ENCODE peak calls at places on chromosome 10, in five cellular contexts. One of them, this sample, is unnamed.

GRCh38 chr10:122461729-122462532 is 578 bp downstream of the HTRA1 start:
- DNase-seq in MM.1S: no peak
- DNase-seq in IMR-90: no peak
- DNase-seq in H9: no peak
- DNase-seq in K562: no peak
- DNase-seq in this sample: peak; percentile 44

GRCh38 chr10:1410469-1411395 is 326.6 kb downstream of the ADARB2 start:
- DNase-seq in MM.1S: no peak
- DNase-seq in IMR-90: no peak
- DNase-seq in H9: no peak
- DNase-seq in K562: no peak
- DNase-seq in this sample: no peak

GRCh38 chr10:69965086-69965485 is 87.6 kb upstream of the MACROH2A2 start:
- DNase-seq in MM.1S: no peak
- DNase-seq in IMR-90: no peak
- DNase-seq in H9: no peak
- DNase-seq in K562: no peak
- DNase-seq in this sample: no peak

GRCh38 chr10:42690449-42691360 is 52.3 kb upstream of the ZNF33B start:
- DNase-seq in MM.1S: no peak
- DNase-seq in IMR-90: no peak
- DNase-seq in H9: peak; percentile 80
- DNase-seq in K562: peak; percentile 16
- DNase-seq in this sample: no peak

GRCh38 chr10:121911421-121911697 is 16.5 kb downstream of the ATE1 start:
- DNase-seq in MM.1S: no peak
- DNase-seq in IMR-90: no peak
- DNase-seq in H9: no peak
- DNase-seq in K562: no peak
- DNase-seq in this sample: no peak

GRCh38 chr10:99529483-99530107 is 3.1 kb upstream of the NKX2-3 start:
- DNase-seq in MM.1S: no peak
- DNase-seq in IMR-90: no peak
- DNase-seq in H9: no peak
- DNase-seq in K562: no peak
- DNase-seq in this sample: no peak

GRCh38 chr10:33248638-33249037 is 85.8 kb downstream of the NRP1 start:
- DNase-seq in MM.1S: peak; percentile 79
- DNase-seq in IMR-90: peak; percentile 95
- DNase-seq in H9: no peak
- DNase-seq in K562: no peak
- DNase-seq in this sample: peak; percentile 93

GRCh38 chr10:3782099-3782455 is 2.9 kb downstream of the KLF6 start:
- DNase-seq in MM.1S: no peak
- DNase-seq in IMR-90: no peak
- DNase-seq in H9: no peak
- DNase-seq in K562: no peak
- DNase-seq in this sample: no peak

GRCh38 chr10:127150136-127150535 is 46.3 kb downstream of the INSYN2A start:
- DNase-seq in MM.1S: no peak
- DNase-seq in IMR-90: peak; percentile 75
- DNase-seq in H9: no peak
- DNase-seq in K562: no peak
- DNase-seq in this sample: peak; percentile 43

GRCh38 chr10:11761431-11761830 is 19.2 kb downstream of the ECHDC3 start:
- DNase-seq in MM.1S: no peak
- DNase-seq in IMR-90: no peak
- DNase-seq in H9: no peak
- DNase-seq in K562: no peak
- DNase-seq in this sample: no peak

DNA sequence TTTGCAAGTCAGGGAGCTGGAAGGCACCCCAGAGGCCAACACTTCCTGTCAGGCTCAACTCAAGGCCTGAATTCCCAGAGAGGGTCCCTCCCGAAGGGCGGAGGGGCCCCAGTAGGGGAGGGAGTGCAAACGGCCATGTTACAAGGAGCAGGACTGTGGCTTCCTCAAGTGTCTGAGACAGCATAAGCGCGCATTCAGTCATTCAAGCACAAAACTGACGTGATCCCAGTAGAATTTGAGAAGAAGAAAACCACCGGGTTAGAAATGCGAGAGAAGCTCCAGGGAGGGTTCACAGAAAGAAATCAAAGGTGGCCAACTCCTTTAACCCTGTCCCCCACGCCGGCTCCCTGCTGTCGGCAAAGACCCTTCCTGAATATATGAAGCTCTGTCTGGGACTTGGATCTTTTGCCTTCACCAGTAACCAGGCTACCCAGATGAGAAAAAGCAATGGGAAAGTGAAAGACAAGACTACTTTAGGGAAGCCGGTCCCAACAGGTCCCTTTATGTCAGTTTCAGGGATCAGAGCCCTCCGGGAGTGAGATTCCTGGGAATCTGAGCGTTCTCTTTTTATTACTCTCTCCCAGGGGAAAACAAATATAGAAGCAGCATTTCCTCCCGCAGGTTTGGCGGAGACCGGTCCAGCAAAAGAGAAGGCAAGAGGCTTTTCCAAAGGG is 1.3 kb downstream of the AFAP1L2 start:
- DNase-seq in MM.1S: no peak
- DNase-seq in IMR-90: no peak
- DNase-seq in H9: no peak
- DNase-seq in K562: no peak
- DNase-seq in this sample: peak; percentile 56
- H3K4me2 ChIP-seq in MM.1S: peak overlapping the region; percentile 31
- H3K4me2 ChIP-seq in IMR-90: no peak overlapping the region
- H3K4me2 ChIP-seq in H9: peak overlapping the region; percentile 78
- H3K4me2 ChIP-seq in K562: no peak overlapping the region
- H3K4me2 ChIP-seq in this sample: peak overlapping the region; percentile 80

DNA sequence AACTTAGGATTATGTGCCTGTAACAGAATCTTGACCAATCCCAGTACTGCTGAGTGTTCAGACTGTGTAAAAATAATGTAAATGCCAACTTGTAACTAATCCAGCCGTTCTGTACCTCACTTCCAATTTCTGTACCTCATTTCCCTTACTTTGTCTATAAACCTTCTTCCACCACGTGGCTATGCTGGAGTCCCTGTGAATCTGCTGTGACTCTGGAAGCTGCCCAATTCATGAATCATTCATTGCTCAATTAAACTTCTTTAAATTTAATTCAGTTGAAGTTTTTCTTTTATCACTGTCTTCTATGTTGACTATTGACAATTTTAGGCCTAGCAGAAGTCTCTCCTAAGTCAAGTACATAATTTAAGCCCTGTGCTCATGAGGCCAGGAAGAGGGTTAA is 215.3 kb upstream of the RHOBTB1 start:
- DNase-seq in MM.1S: no peak
- DNase-seq in IMR-90: peak; percentile 43
- DNase-seq in H9: no peak
- DNase-seq in K562: no peak
- DNase-seq in this sample: peak; percentile 5
- H2AFZ ChIP-seq in MM.1S: no peak overlapping the region
- H2AFZ ChIP-seq in IMR-90: no peak overlapping the region
- H2AFZ ChIP-seq in H9: no peak overlapping the region
- H2AFZ ChIP-seq in K562: no peak overlapping the region
- H2AFZ ChIP-seq in this sample: no peak overlapping the region

GRCh38 chr10:79113827-79114226 is 45.1 kb downstream of the ZMIZ1 start:
- DNase-seq in MM.1S: no peak
- DNase-seq in IMR-90: no peak
- DNase-seq in H9: peak; percentile 38
- DNase-seq in K562: peak; percentile 27
- DNase-seq in this sample: no peak

GRCh38 chr10:79116801-79117723 is 48.3 kb downstream of the ZMIZ1 start:
- DNase-seq in MM.1S: peak; percentile 80
- DNase-seq in IMR-90: peak; percentile 77
- DNase-seq in H9: no peak
- DNase-seq in K562: no peak
- DNase-seq in this sample: peak; percentile 33

GRCh38 chr10:79115302-79115701 is 46.5 kb downstream of the ZMIZ1 start:
- DNase-seq in MM.1S: no peak
- DNase-seq in IMR-90: no peak
- DNase-seq in H9: no peak
- DNase-seq in K562: no peak
- DNase-seq in this sample: no peak

GRCh38 chr10:79118286-79119202 is 49.8 kb downstream of the ZMIZ1 start:
- DNase-seq in MM.1S: no peak
- DNase-seq in IMR-90: no peak
- DNase-seq in H9: no peak
- DNase-seq in K562: no peak
- DNase-seq in this sample: no peak

DNA sequence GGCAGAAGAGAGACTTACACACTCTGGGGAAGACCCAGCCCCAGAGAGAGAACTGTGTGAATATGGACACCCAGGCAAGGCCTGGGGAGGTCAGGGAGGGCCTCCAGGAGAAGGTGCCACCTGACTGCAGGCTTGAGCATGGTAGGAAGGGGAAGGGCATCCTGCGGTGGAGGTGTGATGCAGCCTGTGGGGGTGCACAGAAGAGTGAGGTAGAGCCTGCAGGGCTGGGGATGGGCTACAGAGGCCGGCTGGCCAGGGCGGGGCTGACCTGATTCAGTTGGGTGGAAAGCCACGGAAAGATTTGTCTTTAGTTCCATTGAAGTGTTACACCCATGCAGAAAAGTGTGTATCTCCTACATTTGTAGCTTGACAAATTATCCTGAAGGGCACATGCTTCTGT is 47.6 kb downstream of the ZMIZ1 start:
- DNase-seq in MM.1S: no peak
- DNase-seq in IMR-90: no peak
- DNase-seq in H9: no peak
- DNase-seq in K562: no peak
- DNase-seq in this sample: no peak
- H3K4me2 ChIP-seq in MM.1S: peak overlapping the region; percentile 62
- H3K4me2 ChIP-seq in IMR-90: no peak overlapping the region
- H3K4me2 ChIP-seq in H9: no peak overlapping the region
- H3K4me2 ChIP-seq in K562: no peak overlapping the region
- H3K4me2 ChIP-seq in this sample: no peak overlapping the region

DNA sequence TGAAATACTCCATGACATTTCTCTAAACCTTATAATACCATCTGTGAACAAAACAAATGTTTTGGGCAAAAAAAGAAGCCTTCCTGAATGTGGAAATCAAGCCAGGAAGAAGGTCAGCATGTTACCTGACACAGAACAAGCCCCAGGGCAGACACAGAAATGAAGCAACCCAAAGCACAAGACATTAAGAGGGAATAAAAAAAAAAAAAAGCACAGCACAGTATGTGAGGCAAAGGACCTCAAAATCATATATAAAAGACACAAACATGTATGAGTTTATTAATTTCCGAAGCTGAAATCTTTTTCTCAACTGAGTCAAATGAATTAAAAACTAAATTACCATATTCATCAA is 161.8 kb downstream of the SKIDA1 start:
- DNase-seq in MM.1S: no peak
- DNase-seq in IMR-90: no peak
- DNase-seq in H9: no peak
- DNase-seq in K562: no peak
- DNase-seq in this sample: peak; percentile 52
- H2AFZ ChIP-seq in MM.1S: no peak overlapping the region
- H2AFZ ChIP-seq in IMR-90: no peak overlapping the region
- H2AFZ ChIP-seq in H9: no peak overlapping the region
- H2AFZ ChIP-seq in K562: no peak overlapping the region
- H2AFZ ChIP-seq in this sample: peak overlapping the region; percentile 43

DNA sequence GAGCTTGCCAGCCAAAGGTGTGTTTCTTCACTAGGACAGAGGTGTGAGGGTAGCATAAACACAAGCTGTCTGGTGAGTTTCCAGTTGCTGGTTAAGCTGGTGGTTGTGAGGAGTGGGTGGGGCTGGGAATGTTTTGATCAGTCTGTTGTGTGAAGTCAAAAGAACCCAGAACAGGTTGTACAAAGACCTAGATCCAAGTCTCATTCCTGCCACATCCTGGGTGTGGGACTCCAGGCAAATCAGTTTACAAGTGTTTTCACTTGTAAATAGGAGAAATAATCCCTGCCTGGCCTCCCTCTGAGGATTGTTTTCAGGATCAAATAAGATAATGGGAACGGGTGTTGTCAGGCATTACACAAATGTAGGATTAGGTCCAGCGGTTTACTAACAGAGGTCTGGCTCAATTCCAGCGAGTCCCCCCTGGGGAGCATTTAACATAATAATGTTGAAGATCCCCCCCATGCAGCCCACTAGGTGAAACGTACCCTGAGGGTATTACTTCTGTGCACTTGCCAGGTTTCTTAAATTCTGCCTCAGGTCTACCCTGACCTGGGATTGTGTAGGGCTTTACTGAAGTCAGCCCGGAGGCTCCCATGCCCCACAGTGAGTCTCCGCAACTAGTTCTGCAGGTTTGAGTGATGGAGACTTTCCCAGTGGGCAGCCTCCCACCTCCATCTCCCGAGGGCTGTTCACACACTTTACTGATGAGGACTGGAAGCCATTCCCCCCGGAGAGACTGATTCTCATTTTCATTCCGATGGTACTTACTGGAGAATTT is 2.6 kb upstream of the FRAT2 start:
- DNase-seq in MM.1S: no peak
- DNase-seq in IMR-90: no peak
- DNase-seq in H9: peak; percentile 76
- DNase-seq in K562: no peak
- DNase-seq in this sample: peak; percentile 60
- H3K4me2 ChIP-seq in MM.1S: no peak overlapping the region
- H3K4me2 ChIP-seq in IMR-90: no peak overlapping the region
- H3K4me2 ChIP-seq in H9: peak overlapping the region; percentile 35
- H3K4me2 ChIP-seq in K562: no peak overlapping the region
- H3K4me2 ChIP-seq in this sample: peak overlapping the region; percentile 17

DNA sequence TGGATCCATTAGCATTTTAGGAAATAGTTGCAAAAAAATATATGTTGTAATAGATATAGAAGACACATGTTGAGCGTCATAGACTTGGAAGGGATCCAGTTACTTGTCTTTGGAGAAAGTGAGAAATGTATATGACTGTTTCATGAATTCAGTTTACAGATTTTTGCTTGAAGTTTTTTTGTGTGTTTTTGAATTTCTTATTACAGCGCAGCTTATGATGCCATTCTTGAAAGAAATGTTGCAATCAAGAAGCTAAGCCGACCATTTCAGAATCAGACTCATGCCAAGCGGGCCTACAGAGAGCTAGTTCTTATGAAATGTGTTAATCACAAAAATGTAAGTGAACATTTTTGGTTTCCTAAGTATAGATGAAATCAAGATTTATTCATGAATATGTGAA is 98.2 kb downstream of the MAPK8 start:
- DNase-seq in MM.1S: no peak
- DNase-seq in IMR-90: peak; percentile 67
- DNase-seq in H9: no peak
- DNase-seq in K562: no peak
- DNase-seq in this sample: no peak
- H2AFZ ChIP-seq in MM.1S: no peak overlapping the region
- H2AFZ ChIP-seq in IMR-90: no peak overlapping the region
- H2AFZ ChIP-seq in H9: no peak overlapping the region
- H2AFZ ChIP-seq in K562: no peak overlapping the region
- H2AFZ ChIP-seq in this sample: no peak overlapping the region